ENCODE peak calls at places on chromosomes 1 and 21, in ten cellular contexts. Q is AG09319; P is EL; A is KG1; K is effector CD4-positive, alpha-beta T cell; Z is NCI-H2081; I is T1000; C is ecto neural progenitor cell; T is foreskin keratinocyte; B is mesothelial cell of epicardium. W is an unnamed sample.

GRCh38 chr1:3816331-3817137 is 20.2 kb upstream of the LRRC47 start:
- DNase-seq in C (no peak), Q (no peak), I (no peak), P (no peak), A (no peak), T (no peak), Z (no peak), B (no peak), K (no peak), W (no peak)

GRCh38 chr1:111227875-111228747 is 598 bp downstream of the CHI3L2 start:
- DNase-seq in I (peak; percentile 43), C (no peak), A (no peak), T (no peak), Q (peak; percentile 37), B (no peak), Z (no peak), P (peak; percentile 84), K (no peak), W (peak; percentile 80)

GRCh38 chr1:245859510-245860114 is 647.5 kb downstream of the SMYD3 start:
- DNase-seq in P (peak; percentile 54), Q (no peak), T (peak; percentile 42), C (no peak), I (no peak), A (no peak), Z (no peak), K (no peak), B (no peak), W (no peak)

GRCh38 chr1:106960412-106960811 is 96.1 kb upstream of the PRMT6 start:
- DNase-seq in Z (no peak), B (no peak), A (no peak), I (no peak), P (no peak), C (no peak), K (no peak), Q (no peak), T (no peak), W (no peak)

GRCh38 chr1:234956821-234957329 is 171.8 kb downstream of the TOMM20 start:
- DNase-seq in P (no peak), C (peak; percentile 60), T (no peak), Q (no peak), Z (peak; percentile 53), I (no peak), B (no peak), K (no peak), A (no peak), W (no peak)

GRCh38 chr1:147242449-147243227 is at the start of gene CHD1L:
- DNase-seq in Q (peak; percentile 88), Z (peak; percentile 97), A (peak; percentile 91), K (peak; percentile 88), I (peak; percentile 91), B (peak; percentile 96), C (peak; percentile 95), T (peak; percentile 77), P (peak; percentile 94), W (peak; percentile 93)

GRCh38 chr1:8653878-8654277 is 163.6 kb downstream of the RERE start:
- DNase-seq in Z (no peak), I (no peak), K (no peak), A (no peak), T (no peak), B (no peak), P (no peak), C (no peak), Q (no peak), W (no peak)

GRCh38 chr21:46110499-46111192 is 12.7 kb downstream of the COL6A2 start:
- DNase-seq in B (peak; percentile 34), A (no peak), P (no peak), K (no peak), I (no peak), Z (no peak), T (no peak), Q (no peak), C (peak; percentile 40), W (no peak)

GRCh38 chr1:41414291-41414690 is 53.1 kb downstream of the FOXO6 start:
- DNase-seq in T (no peak), C (no peak), B (no peak), A (no peak), P (no peak), Z (no peak), I (no peak), Q (no peak), K (no peak), W (no peak)

GRCh38 chr21:38839683-38840286 is 34.1 kb downstream of the ETS2 start:
- DNase-seq in T (peak; percentile 92), Z (no peak), Q (peak; percentile 42), B (no peak), K (no peak), P (peak; percentile 97), A (no peak), C (no peak), I (peak; percentile 33), W (no peak)

GRCh38 chr1:36203027-36203553 is 21.2 kb upstream of the THRAP3 start:
- DNase-seq in Q (no peak), C (no peak), T (no peak), Z (no peak), I (no peak), K (no peak), A (no peak), P (no peak), B (no peak), W (no peak)

GRCh38 chr1:8202182-8202905 is 115.6 kb upstream of the SLC45A1 start:
- DNase-seq in C (no peak), P (peak; percentile 84), Z (no peak), I (no peak), Q (peak; percentile 44), K (no peak), T (no peak), A (no peak), B (peak; percentile 61), W (no peak)

GRCh38 chr1:231584117-231584516 is 42.5 kb upstream of the DISC1 start:
- DNase-seq in P (peak; percentile 62), Z (peak; percentile 62), C (no peak), Q (no peak), B (no peak), A (no peak), I (no peak), T (peak; percentile 41), K (no peak), W (peak; percentile 83)

GRCh38 chr1:221832617-221833016 is 90.7 kb upstream of the DUSP10 start:
- DNase-seq in P (no peak), Z (peak; percentile 10), Q (no peak), I (no peak), B (no peak), A (no peak), T (peak; percentile 73), K (no peak), C (no peak), W (peak; percentile 54)

GRCh38 chr21:46294647-46295176 is 8.6 kb downstream of the YBEY start:
- DNase-seq in K (no peak), B (no peak), T (no peak), Q (no peak), I (no peak), P (peak; percentile 56), Z (no peak), C (no peak), A (no peak), W (no peak)

GRCh38 chr1:145960468-145961108 is 2.8 kb upstream of the LIX1L start:
- DNase-seq in Q (no peak), Z (peak; percentile 76), I (no peak), P (peak; percentile 71), C (peak; percentile 87), K (peak; percentile 52), T (no peak), A (no peak), B (peak; percentile 78), W (peak; percentile 68)

GRCh38 chr1:202213361-202214088 is 19.9 kb downstream of the LGR6 start:
- DNase-seq in P (peak; percentile 12), Z (peak; percentile 13), A (no peak), Q (no peak), K (no peak), I (no peak), C (no peak), B (no peak), T (no peak), W (no peak)

GRCh38 chr1:208206092-208206698 is 38.0 kb downstream of the PLXNA2 start:
- DNase-seq in A (no peak), C (no peak), Z (peak; percentile 49), P (no peak), B (no peak), K (no peak), Q (no peak), I (no peak), T (no peak), W (no peak)

GRCh38 chr1:98256700-98257099 is 335.9 kb upstream of the DPYD start:
- DNase-seq in B (no peak), Z (no peak), A (no peak), C (no peak), K (no peak), P (no peak), I (no peak), Q (no peak), T (no peak), W (no peak)

GRCh38 chr1:150836129-150836773 is 28.2 kb upstream of the CTSK start:
- DNase-seq in C (no peak), P (no peak), B (no peak), Q (no peak), A (no peak), Z (peak; percentile 39), K (no peak), T (no peak), I (no peak), W (no peak)

GRCh38 chr1:221939598-221939997 is 197.7 kb upstream of the DUSP10 start:
- DNase-seq in B (no peak), C (no peak), K (no peak), Z (peak; percentile 73), T (no peak), Q (no peak), A (no peak), I (no peak), P (no peak), W (no peak)

GRCh38 chr1:18147672-18148071 is 40.1 kb downstream of the IGSF21 start:
- DNase-seq in I (no peak), K (no peak), Q (no peak), B (no peak), A (no peak), T (no peak), Z (no peak), C (no peak), P (no peak), W (no peak)

GRCh38 chr1:94708811-94709210 is 111.3 kb upstream of the SLC44A3 start:
- DNase-seq in K (no peak), Z (no peak), C (no peak), B (no peak), P (no peak), Q (no peak), A (no peak), T (no peak), I (no peak), W (no peak)

GRCh38 chr1:156433032-156433431 is 64.0 kb downstream of the RHBG start:
- DNase-seq in K (no peak), I (no peak), A (no peak), T (no peak), C (no peak), Z (no peak), P (no peak), Q (no peak), B (no peak), W (no peak)

GRCh38 chr1:209659909-209660308 is 7.7 kb upstream of the LAMB3 start:
- DNase-seq in K (no peak), A (no peak), C (no peak), P (no peak), T (no peak), Q (no peak), B (no peak), Z (no peak), I (no peak), W (no peak)

GRCh38 chr1:14929547-14930223 is 223.9 kb upstream of the TMEM51 start:
- DNase-seq in Q (no peak), A (no peak), I (peak; percentile 48), K (no peak), C (no peak), P (peak; percentile 74), T (no peak), B (peak; percentile 53), Z (no peak), W (peak; percentile 66)

GRCh38 chr1:78214334-78214733 is 168.6 kb downstream of the GIPC2 start:
- DNase-seq in K (no peak), P (no peak), C (no peak), B (no peak), T (no peak), I (no peak), Z (no peak), A (no peak), Q (no peak), W (no peak)

GRCh38 chr21:41345934-41346685 is 15.7 kb upstream of the MX2 start:
- DNase-seq in I (no peak), C (no peak), A (no peak), B (no peak), T (no peak), P (no peak), K (no peak), Z (no peak), Q (no peak), W (no peak)

W was measured in foreskin melanocyte.